ENCODE peak calls at places on chromosomes 3 and 15, in seven cellular contexts. I is AG09309; X is NCI-H1694 treated with DMSO at 0.1 percent for 48 hours; H is retina; J is left colon; L is naive thymus-derived CD8-positive, alpha-beta T cell; M is HuH-7. Y is an unnamed sample.

GRCh38 chr3:114080201-114080600 is 23.7 kb downstream of the QTRT2 start:
- DNase-seq in X (no peak), J (no peak), L (no peak), H (no peak), I (no peak), M (no peak), Y (no peak)

GRCh38 chr3:177594096-177594495 is 396.8 kb upstream of the TBL1XR1 start:
- DNase-seq in I (no peak), M (no peak), H (no peak), L (no peak), X (no peak), J (no peak), Y (no peak)

GRCh38 chr3:38116471-38117162 is 20.3 kb downstream of the ACAA1 start:
- DNase-seq in I (no peak), J (no peak), L (no peak), H (no peak), X (no peak), M (no peak), Y (no peak)

GRCh38 chr15:51298656-51299055 is 39.7 kb downstream of the CYP19A1 start:
- DNase-seq in X (no peak), H (no peak), L (no peak), J (no peak), I (no peak), M (no peak), Y (no peak)

GRCh38 chr3:164524201-164524600 is 554.1 kb downstream of the SI start:
- DNase-seq in J (no peak), L (no peak), X (no peak), M (peak; percentile 10), H (no peak), I (no peak), Y (no peak)

GRCh38 chr3:58391156-58391865 is 42.3 kb downstream of the PDHB start:
- DNase-seq in M (no peak), I (no peak), X (no peak), L (no peak), H (no peak), J (no peak), Y (no peak)

GRCh38 chr15:73867956-73868355 is 5.4 kb upstream of the TBC1D21 start:
- DNase-seq in J (no peak), X (no peak), L (no peak), I (no peak), H (no peak), M (no peak), Y (no peak)

GRCh38 chr3:177194319-177194718 is 3.0 kb downstream of the TBL1XR1 start:
- DNase-seq in I (no peak), L (no peak), H (no peak), J (no peak), M (no peak), X (no peak), Y (no peak)

GRCh38 chr3:34938784-34939183 is 700.5 kb upstream of the ARPP21 start:
- DNase-seq in J (no peak), X (no peak), L (no peak), H (no peak), I (no peak), M (no peak), Y (no peak)

GRCh38 chr15:58182460-58183163 is 44.4 kb downstream of the AQP9 start:
- DNase-seq in L (no peak), J (peak; percentile 29), I (no peak), M (peak; percentile 48), X (peak; percentile 18), H (peak; percentile 77), Y (no peak)

GRCh38 chr15:83282859-83283812 is 1.3 kb downstream of the BNC1 start:
- DNase-seq in X (no peak), L (no peak), J (no peak), I (no peak), H (peak; percentile 79), M (no peak), Y (no peak)